ENCODE peak calls at places on chromosomes 1 and 21, in ten cellular contexts. B is neural progenitor cell; E is prostate gland; I is fibroblast of lung; N is aorta; Y is breast epithelium; G is transverse colon; V is colonic mucosa; U is CD8-positive, alpha-beta memory T cell; R is tibial artery. W is an unnamed sample.
A peak's percentile ranks its signal among the peaks of the same experiment; 100 is the strongest.

GRCh38 chr1:42282867-42283583 is 52.0 kb downstream of the FOXJ3 start:
- DNase-seq in B (no peak), E (no peak), I (peak; percentile 50), N (no peak), Y (no peak), G (no peak), V (no peak), U (no peak), R (no peak), W (no peak)

GRCh38 chr21:41425954-41426655 is at the start of gene MX1:
- DNase-seq in B (peak; percentile 52), E (peak; percentile 70), I (peak; percentile 36), N (peak; percentile 95), Y (peak; percentile 60), G (peak; percentile 91), V (peak; percentile 87), U (peak; percentile 82), R (peak; percentile 68), W (peak; percentile 88)

GRCh38 chr1:52435650-52436049 is 31.2 kb downstream of the PRPF38A start:
- DNase-seq in B (no peak), E (no peak), I (no peak), N (no peak), Y (no peak), G (no peak), V (no peak), U (no peak), R (no peak), W (no peak)

GRCh38 chr1:42136466-42136865 is 16.7 kb upstream of the GUCA2B start:
- DNase-seq in B (no peak), E (no peak), I (no peak), N (no peak), Y (no peak), G (no peak), V (no peak), U (no peak), R (no peak), W (no peak)

GRCh38 chr1:160410412-160411005 is 10.1 kb downstream of the VANGL2 start:
- DNase-seq in B (peak; percentile 94), E (no peak), I (peak; percentile 69), N (no peak), Y (no peak), G (no peak), V (no peak), U (no peak), R (no peak), W (no peak)

GRCh38 chr1:32200226-32201010 is at the start of gene CCDC28B:
- DNase-seq in B (peak; percentile 81), E (peak; percentile 33), I (peak; percentile 71), N (peak; percentile 89), Y (peak; percentile 48), G (peak; percentile 55), V (peak; percentile 64), U (peak; percentile 56), R (peak; percentile 62), W (peak; percentile 71)

GRCh38 chr1:77281491-77282186 is at the start of gene AK5:
- DNase-seq in B (peak; percentile 86), E (peak; percentile 7), I (peak; percentile 67), N (peak; percentile 79), Y (no peak), G (no peak), V (peak; percentile 19), U (peak; percentile 25), R (no peak), W (peak; percentile 60)

GRCh38 chr1:64497484-64497883 is 27.6 kb downstream of the CACHD1 start:
- DNase-seq in B (no peak), E (no peak), I (peak; percentile 45), N (no peak), Y (no peak), G (no peak), V (no peak), U (no peak), R (no peak), W (no peak)

GRCh38 chr1:63936276-63936675 is 162.5 kb downstream of the ROR1 start:
- DNase-seq in B (no peak), E (no peak), I (peak; percentile 69), N (no peak), Y (no peak), G (no peak), V (no peak), U (no peak), R (no peak), W (no peak)

GRCh38 chr1:177746168-177746567 is 223.7 kb downstream of the SEC16B start:
- DNase-seq in B (no peak), E (no peak), I (no peak), N (no peak), Y (no peak), G (no peak), V (no peak), U (no peak), R (no peak), W (no peak)

GRCh38 chr1:32431736-32432400 is 33.0 kb upstream of the ZBTB8B start:
- DNase-seq in B (no peak), E (no peak), I (no peak), N (no peak), Y (no peak), G (no peak), V (no peak), U (no peak), R (no peak), W (no peak)

GRCh38 chr1:206905295-206906164 is 8.3 kb downstream of the IL24 start:
- DNase-seq in B (no peak), E (no peak), I (peak; percentile 94), N (no peak), Y (no peak), G (no peak), V (no peak), U (no peak), R (no peak), W (peak; percentile 59)

GRCh38 chr1:53536606-53537005 is 77.4 kb downstream of the DMRTB1 start:
- DNase-seq in B (no peak), E (no peak), I (no peak), N (no peak), Y (no peak), G (no peak), V (no peak), U (no peak), R (no peak), W (no peak)

GRCh38 chr21:37527103-37527502 is 160.5 kb downstream of the DYRK1A start:
- DNase-seq in B (no peak), E (no peak), I (no peak), N (no peak), Y (no peak), G (no peak), V (no peak), U (no peak), R (no peak), W (no peak)

GRCh38 chr1:4110888-4111287 is 210.8 kb upstream of the C1orf174 start:
- DNase-seq in B (no peak), E (no peak), I (no peak), N (peak; percentile 49), Y (no peak), G (no peak), V (no peak), U (no peak), R (no peak), W (no peak)

GRCh38 chr1:109935451-109935900 is 24.8 kb downstream of the CSF1 start:
- DNase-seq in B (no peak), E (no peak), I (no peak), N (no peak), Y (no peak), G (peak; percentile 82), V (peak; percentile 91), U (no peak), R (no peak), W (no peak)
- H3K4me1 ChIP-seq in B (peaks cover 20% of the 10 kb centered on the region), E (peaks cover 7% of the 10 kb centered on the region), I (peaks cover 13% of the 10 kb centered on the region), N (no peaks in the 10 kb centered on the region), Y (peaks cover 23% of the 10 kb centered on the region), G (peaks cover 35% of the 10 kb centered on the region), V (peaks cover 18% of the 10 kb centered on the region), U (no peaks in the 10 kb centered on the region), R (peaks cover 22% of the 10 kb centered on the region), W (no peaks in the 10 kb centered on the region)

GRCh38 chr1:201731592-201731991 is 97.4 kb upstream of the IPO9 start:
- DNase-seq in B (no peak), E (no peak), I (no peak), N (no peak), Y (no peak), G (no peak), V (no peak), U (no peak), R (no peak), W (no peak)

GRCh38 chr1:201728731-201729130 is 100.2 kb upstream of the IPO9 start:
- DNase-seq in B (peak; percentile 55), E (no peak), I (no peak), N (no peak), Y (no peak), G (no peak), V (no peak), U (no peak), R (no peak), W (no peak)

GRCh38 chr1:201732351-201732750 is 96.6 kb upstream of the IPO9 start:
- DNase-seq in B (no peak), E (no peak), I (peak; percentile 76), N (no peak), Y (no peak), G (no peak), V (no peak), U (no peak), R (no peak), W (no peak)

GRCh38 chr1:201731142-201731541 is 97.8 kb upstream of the IPO9 start:
- DNase-seq in B (no peak), E (no peak), I (no peak), N (no peak), Y (no peak), G (no peak), V (no peak), U (no peak), R (no peak), W (no peak)

DNA sequence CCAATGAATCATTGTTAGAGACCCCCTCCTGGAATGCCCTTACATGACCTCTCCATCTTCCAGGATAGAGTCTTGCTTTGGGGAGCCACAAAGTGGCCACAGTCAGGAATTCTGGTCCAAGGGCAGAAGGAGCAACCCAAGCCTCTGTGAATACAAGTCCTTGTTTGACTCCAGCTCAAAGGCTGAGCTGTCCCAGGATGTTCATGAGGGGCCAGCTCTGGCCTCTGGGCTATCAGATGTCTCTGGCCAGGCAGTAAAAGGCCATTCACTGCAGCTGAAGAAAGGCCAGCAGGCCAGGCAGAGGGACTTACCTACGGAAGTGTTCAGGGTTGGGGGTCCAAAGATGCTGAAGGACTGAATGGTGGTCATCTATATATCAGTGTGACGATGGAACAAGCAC is 98.3 kb upstream of the IPO9 start:
- DNase-seq in B (no peak), E (no peak), I (no peak), N (no peak), Y (no peak), G (no peak), V (no peak), U (no peak), R (no peak), W (no peak)
- H3K27ac ChIP-seq in B (no peak overlapping the region), E (no peak overlapping the region), I (no peak overlapping the region), N (no peak overlapping the region), Y (no peak overlapping the region), G (no peak overlapping the region), V (no peak overlapping the region), U (no peak overlapping the region), R (no peak overlapping the region), W (no peak overlapping the region)

GRCh38 chr1:167656657-167657056 is 26.6 kb downstream of the RCSD1 start:
- DNase-seq in B (no peak), E (no peak), I (no peak), N (no peak), Y (no peak), G (no peak), V (no peak), U (no peak), R (no peak), W (no peak)
- H3K4me1 ChIP-seq in B (peaks cover 9% of the 10 kb centered on the region), E (no peaks in the 10 kb centered on the region), I (peaks cover 5% of the 10 kb centered on the region), N (no peaks in the 10 kb centered on the region), Y (no peaks in the 10 kb centered on the region), G (peaks cover 17% of the 10 kb centered on the region), V (peaks cover 6% of the 10 kb centered on the region), U (peaks cover 91% of the 10 kb centered on the region), R (peaks cover 30% of the 10 kb centered on the region), W (peaks cover 79% of the 10 kb centered on the region)

GRCh38 chr1:22262583-22262982 is 119.7 kb upstream of the WNT4 start:
- DNase-seq in B (peak; percentile 41), E (no peak), I (no peak), N (no peak), Y (no peak), G (peak; percentile 72), V (peak; percentile 85), U (no peak), R (no peak), W (no peak)
- H3K27ac ChIP-seq in B (no peak overlapping the region), E (no peak overlapping the region), I (no peak overlapping the region), N (no peak overlapping the region), Y (no peak overlapping the region), G (peak overlapping the region; percentile 52), V (no peak overlapping the region), U (no peak overlapping the region), R (no peak overlapping the region), W (no peak overlapping the region)

W was measured in naive thymus-derived CD4-positive, alpha-beta T cell.